ENCODE peak calls at places on chromosomes 7 and 10, in four cellular contexts. One of them, this sample, is unnamed.

GRCh38 chr10:73506491-73506890 is 10.7 kb upstream of the PPP3CB start:
- DNase-seq in heart right ventricle: no peak
- DNase-seq in lower lobe of right lung: no peak
- DNase-seq in BJ: peak
- DNase-seq in this sample: no peak

GRCh38 chr7:142813262-142813661 is 41.6 kb upstream of the EPHB6 start:
- DNase-seq in BJ: no peak
- DNase-seq in heart right ventricle: no peak
- DNase-seq in lower lobe of right lung: no peak
- DNase-seq in this sample: peak

GRCh38 chr7:101377189-101377736 is 14.6 kb downstream of the COL26A1 start:
- DNase-seq in lower lobe of right lung: no peak
- DNase-seq in BJ: no peak
- DNase-seq in heart right ventricle: no peak
- DNase-seq in this sample: no peak

GRCh38 chr7:30285067-30285530 is 702 bp downstream of the ZNRF2 start:
- DNase-seq in lower lobe of right lung: peak
- DNase-seq in heart right ventricle: no peak
- DNase-seq in BJ: no peak
- DNase-seq in this sample: no peak

GRCh38 chr7:135994466-135995205 is 17.5 kb upstream of the MTPN start:
- DNase-seq in lower lobe of right lung: no peak
- DNase-seq in heart right ventricle: no peak
- DNase-seq in BJ: no peak
- DNase-seq in this sample: no peak

GRCh38 chr7:74672343-74672915 is 14.9 kb downstream of the GTF2I start:
- DNase-seq in lower lobe of right lung: no peak
- DNase-seq in BJ: no peak
- DNase-seq in heart right ventricle: no peak
- DNase-seq in this sample: no peak

GRCh38 chr10:65952086-65952485 is 973.8 kb upstream of the LRRTM3 start:
- DNase-seq in BJ: no peak
- DNase-seq in heart right ventricle: no peak
- DNase-seq in lower lobe of right lung: no peak
- DNase-seq in this sample: no peak

GRCh38 chr10:46035923-46036849 is 5.8 kb upstream of the NCOA4 start:
- DNase-seq in heart right ventricle: no peak
- DNase-seq in lower lobe of right lung: no peak
- DNase-seq in BJ: no peak
- DNase-seq in this sample: no peak

GRCh38 chr10:60801538-60801937 is 23.3 kb downstream of the CDK1 start:
- DNase-seq in lower lobe of right lung: no peak
- DNase-seq in BJ: no peak
- DNase-seq in heart right ventricle: no peak
- DNase-seq in this sample: no peak

GRCh38 chr10:75399461-75400162 is 2.0 kb downstream of the ZNF503 start:
- DNase-seq in BJ: no peak
- DNase-seq in lower lobe of right lung: peak
- DNase-seq in heart right ventricle: peak
- DNase-seq in this sample: peak

GRCh38 chr10:129371543-129371942 is 95.5 kb upstream of the MGMT start:
- DNase-seq in BJ: no peak
- DNase-seq in lower lobe of right lung: no peak
- DNase-seq in heart right ventricle: no peak
- DNase-seq in this sample: no peak

GRCh38 chr10:113059001-113059780 is 109.1 kb downstream of the TCF7L2 start:
- DNase-seq in BJ: peak
- DNase-seq in lower lobe of right lung: no peak
- DNase-seq in heart right ventricle: no peak
- DNase-seq in this sample: no peak

GRCh38 chr7:64686493-64687184 is 20.7 kb downstream of the ZNF107 start:
- DNase-seq in BJ: no peak
- DNase-seq in heart right ventricle: no peak
- DNase-seq in lower lobe of right lung: no peak
- DNase-seq in this sample: no peak

GRCh38 chr7:6536899-6537298 is 14.4 kb downstream of the GRID2IP start:
- DNase-seq in lower lobe of right lung: no peak
- DNase-seq in heart right ventricle: no peak
- DNase-seq in BJ: no peak
- DNase-seq in this sample: no peak

GRCh38 chr10:35546824-35547225 is 58.3 kb upstream of the GJD4 start:
- DNase-seq in heart right ventricle: no peak
- DNase-seq in lower lobe of right lung: no peak
- DNase-seq in BJ: peak
- DNase-seq in this sample: peak

GRCh38 chr7:24755541-24756416 is 1.5 kb downstream of the GSDME start:
- DNase-seq in lower lobe of right lung: no peak
- DNase-seq in BJ: no peak
- DNase-seq in heart right ventricle: no peak
- DNase-seq in this sample: no peak

GRCh38 chr10:121598261-121599249 is at the start of gene FGFR2:
- DNase-seq in heart right ventricle: peak
- DNase-seq in lower lobe of right lung: peak
- DNase-seq in BJ: no peak
- DNase-seq in this sample: no peak

GRCh38 chr10:121596668-121597503 is 1.4 kb downstream of the FGFR2 start:
- DNase-seq in BJ: no peak
- DNase-seq in lower lobe of right lung: no peak
- DNase-seq in heart right ventricle: peak
- DNase-seq in this sample: no peak

GRCh38 chr10:121595806-121596667 is 2.2 kb downstream of the FGFR2 start:
- DNase-seq in lower lobe of right lung: no peak
- DNase-seq in BJ: no peak
- DNase-seq in heart right ventricle: no peak
- DNase-seq in this sample: no peak

GRCh38 chr10:121595321-121595805 is 2.9 kb downstream of the FGFR2 start:
- DNase-seq in heart right ventricle: no peak
- DNase-seq in lower lobe of right lung: no peak
- DNase-seq in BJ: no peak
- DNase-seq in this sample: no peak

GRCh38 chr10:121597504-121598241 is 571 bp downstream of the FGFR2 start:
- DNase-seq in BJ: no peak
- DNase-seq in lower lobe of right lung: no peak
- DNase-seq in heart right ventricle: no peak
- DNase-seq in this sample: no peak
- H3K4me3 ChIP-seq in BJ: peak
- H3K4me3 ChIP-seq in lower lobe of right lung: peak
- H3K4me3 ChIP-seq in heart right ventricle: peak
- H3K4me3 ChIP-seq in this sample: peak

GRCh38 chr7:26090927-26091519 is 61.0 kb upstream of the NFE2L3 start:
- DNase-seq in BJ: peak
- DNase-seq in heart right ventricle: no peak
- DNase-seq in lower lobe of right lung: no peak
- DNase-seq in this sample: peak

GRCh38 chr7:26093023-26093422 is 59.0 kb upstream of the NFE2L3 start:
- DNase-seq in heart right ventricle: no peak
- DNase-seq in lower lobe of right lung: no peak
- DNase-seq in BJ: no peak
- DNase-seq in this sample: no peak

GRCh38 chr7:26087321-26088091 is 64.5 kb upstream of the NFE2L3 start:
- DNase-seq in lower lobe of right lung: no peak
- DNase-seq in heart right ventricle: no peak
- DNase-seq in BJ: no peak
- DNase-seq in this sample: no peak

GRCh38 chr7:26091933-26092332 is 60.1 kb upstream of the NFE2L3 start:
- DNase-seq in lower lobe of right lung: no peak
- DNase-seq in heart right ventricle: no peak
- DNase-seq in BJ: no peak
- DNase-seq in this sample: no peak
- TF ChIP-seq CTCF in lower lobe of right lung: no peak
- TF ChIP-seq CTCF in heart right ventricle: no peak
- TF ChIP-seq CTCF in BJ: peak
- TF ChIP-seq CTCF in this sample: no peak

DNA sequence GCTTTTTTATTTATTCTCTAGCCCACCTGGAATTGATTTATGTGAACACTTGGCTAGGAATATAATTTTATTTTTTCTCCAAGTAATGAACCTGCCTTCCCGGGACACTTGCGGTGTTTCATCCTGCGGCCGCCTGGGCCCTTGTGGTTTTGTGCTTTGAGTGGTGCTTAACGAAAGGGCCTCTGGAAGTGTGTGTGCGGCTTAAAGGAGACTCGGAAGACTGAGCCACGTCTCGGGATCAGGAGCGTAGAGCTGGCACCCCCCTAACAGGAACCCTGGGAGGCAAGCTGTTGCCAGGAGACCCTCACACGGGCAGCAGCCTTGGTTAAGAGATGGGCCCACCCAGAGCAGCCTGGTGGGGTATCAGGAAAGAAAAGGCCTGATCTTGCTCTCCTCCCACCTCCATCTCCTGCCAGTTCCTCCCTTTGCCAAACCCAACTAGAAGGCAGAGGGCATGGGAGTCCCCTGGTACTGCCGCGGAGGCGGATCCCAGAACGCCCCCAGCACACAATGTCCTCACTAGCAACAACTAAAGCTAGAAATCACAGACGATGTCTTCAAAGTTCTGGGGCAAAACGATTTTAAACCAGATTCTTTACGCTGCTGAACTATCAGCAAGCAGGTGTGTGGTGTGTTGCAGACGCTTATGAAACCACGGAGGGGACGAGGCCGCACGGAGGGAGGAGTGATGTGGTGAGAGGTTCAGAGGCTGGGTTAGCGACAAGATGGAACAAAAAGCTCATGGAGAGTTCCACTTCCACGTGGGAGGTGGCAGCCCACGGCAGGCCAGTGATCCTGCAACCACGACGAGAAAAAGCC is 67.1 kb upstream of the INPP5A start:
- DNase-seq in heart right ventricle: no peak
- DNase-seq in BJ: no peak
- DNase-seq in lower lobe of right lung: peak
- DNase-seq in this sample: no peak
- H3K4me3 ChIP-seq in heart right ventricle: no peak
- H3K4me3 ChIP-seq in BJ: no peak
- H3K4me3 ChIP-seq in lower lobe of right lung: no peak
- H3K4me3 ChIP-seq in this sample: no peak

DNA sequence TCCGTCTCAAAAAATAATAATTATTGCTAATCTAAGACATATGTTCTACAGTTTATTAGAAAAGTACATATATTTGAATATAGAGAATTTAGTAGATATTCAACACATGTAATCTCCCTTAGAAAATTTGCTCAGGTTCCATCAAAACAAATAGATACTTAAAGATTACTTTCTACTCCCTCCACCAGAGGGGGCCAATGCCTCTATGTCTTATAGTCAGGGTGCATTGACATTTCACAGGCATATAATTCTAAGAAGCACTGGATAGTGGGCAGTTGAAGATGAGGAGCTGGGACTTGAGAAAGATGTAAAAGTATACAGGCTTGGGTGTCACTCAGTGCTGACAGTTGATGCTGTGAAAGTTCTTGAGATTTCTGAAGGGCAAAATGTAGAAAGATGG is 301.6 kb upstream of the HPS1 start:
- DNase-seq in lower lobe of right lung: no peak
- DNase-seq in heart right ventricle: no peak
- DNase-seq in BJ: no peak
- DNase-seq in this sample: no peak
- TF ChIP-seq CTCF in lower lobe of right lung: no peak
- TF ChIP-seq CTCF in heart right ventricle: no peak
- TF ChIP-seq CTCF in BJ: peak
- TF ChIP-seq CTCF in this sample: peak

GRCh38 chr7:48102530-48102929 is 13.5 kb downstream of the UPP1 start:
- DNase-seq in heart right ventricle: no peak
- DNase-seq in BJ: no peak
- DNase-seq in lower lobe of right lung: no peak
- DNase-seq in this sample: no peak

GRCh38 chr7:48106906-48107659 is 18.0 kb downstream of the UPP1 start:
- DNase-seq in BJ: no peak
- DNase-seq in heart right ventricle: no peak
- DNase-seq in lower lobe of right lung: no peak
- DNase-seq in this sample: no peak

GRCh38 chr7:48107926-48108472 is 18.9 kb downstream of the UPP1 start:
- DNase-seq in lower lobe of right lung: no peak
- DNase-seq in heart right ventricle: no peak
- DNase-seq in BJ: no peak
- DNase-seq in this sample: no peak

GRCh38 chr7:48101880-48102448 is 12.9 kb downstream of the UPP1 start:
- DNase-seq in lower lobe of right lung: no peak
- DNase-seq in heart right ventricle: no peak
- DNase-seq in BJ: no peak
- DNase-seq in this sample: no peak

DNA sequence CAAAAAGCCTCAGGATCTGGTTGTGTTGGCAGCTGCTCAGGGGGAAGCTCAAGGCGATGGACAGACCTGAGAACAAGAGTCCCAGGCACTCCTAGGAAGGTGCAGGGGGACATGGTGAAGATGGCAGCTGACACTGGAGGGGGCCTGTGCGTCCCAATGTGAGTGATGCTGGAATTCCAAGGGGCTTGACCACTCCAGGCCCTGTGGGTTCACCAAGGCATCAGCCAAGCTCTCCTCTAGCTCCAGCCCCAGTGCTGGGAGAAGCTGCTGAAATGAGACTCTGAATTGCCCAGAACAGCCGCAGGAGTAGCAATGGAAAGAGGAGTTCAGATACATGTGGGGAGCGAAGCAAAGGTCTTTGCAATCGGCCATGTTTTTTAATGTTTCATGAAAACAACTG is 16.0 kb downstream of the UPP1 start:
- DNase-seq in BJ: no peak
- DNase-seq in heart right ventricle: no peak
- DNase-seq in lower lobe of right lung: no peak
- DNase-seq in this sample: no peak
- H3K4me3 ChIP-seq in BJ: no peak
- H3K4me3 ChIP-seq in heart right ventricle: no peak
- H3K4me3 ChIP-seq in lower lobe of right lung: no peak
- H3K4me3 ChIP-seq in this sample: no peak

GRCh38 chr7:4633012-4633411 is 49.1 kb upstream of the FOXK1 start:
- DNase-seq in lower lobe of right lung: no peak
- DNase-seq in BJ: no peak
- DNase-seq in heart right ventricle: no peak
- DNase-seq in this sample: no peak
- TF ChIP-seq CTCF in lower lobe of right lung: no peak
- TF ChIP-seq CTCF in BJ: no peak
- TF ChIP-seq CTCF in heart right ventricle: no peak
- TF ChIP-seq CTCF in this sample: no peak

GRCh38 chr7:154914580-154915380 is 88.1 kb downstream of the PAXIP1 start:
- DNase-seq in lower lobe of right lung: no peak
- DNase-seq in heart right ventricle: no peak
- DNase-seq in BJ: no peak
- DNase-seq in this sample: no peak
- H3K4me3 ChIP-seq in lower lobe of right lung: peak
- H3K4me3 ChIP-seq in heart right ventricle: no peak
- H3K4me3 ChIP-seq in BJ: no peak
- H3K4me3 ChIP-seq in this sample: no peak

GRCh38 chr7:22109761-22110160 is 164.1 kb upstream of the CDCA7L start:
- DNase-seq in BJ: no peak
- DNase-seq in lower lobe of right lung: peak
- DNase-seq in heart right ventricle: no peak
- DNase-seq in this sample: no peak
- TF ChIP-seq CTCF in BJ: peak
- TF ChIP-seq CTCF in lower lobe of right lung: no peak
- TF ChIP-seq CTCF in heart right ventricle: no peak
- TF ChIP-seq CTCF in this sample: no peak

This sample was measured in AG04449.